ENCODE peak calls at places on chromosomes 11 and 22, in five cellular contexts. One of them, this sample, is unnamed.

GRCh38 chr11:115298613-115299012 is 205.6 kb downstream of the CADM1 start:
- DNase-seq in HCT116: no peak
- DNase-seq in cardiac muscle cell: no peak
- DNase-seq in BE2C: no peak
- DNase-seq in upper lobe of right lung: no peak
- DNase-seq in this sample: no peak

GRCh38 chr22:19429950-19430889 is 1.3 kb downstream of the HIRA start:
- DNase-seq in HCT116: no peak
- DNase-seq in cardiac muscle cell: peak; percentile 29
- DNase-seq in BE2C: peak; percentile 53
- DNase-seq in upper lobe of right lung: peak; percentile 68
- DNase-seq in this sample: no peak

GRCh38 chr11:66142370-66143263 is 72.5 kb downstream of the PACS1 start:
- DNase-seq in HCT116: peak; percentile 35
- DNase-seq in cardiac muscle cell: no peak
- DNase-seq in BE2C: no peak
- DNase-seq in upper lobe of right lung: no peak
- DNase-seq in this sample: peak; percentile 17

GRCh38 chr11:103877221-103877620 is 159.2 kb upstream of the DDI1 start:
- DNase-seq in HCT116: no peak
- DNase-seq in cardiac muscle cell: no peak
- DNase-seq in BE2C: no peak
- DNase-seq in upper lobe of right lung: no peak
- DNase-seq in this sample: no peak

GRCh38 chr22:38761202-38762162 is 5.7 kb upstream of the SUN2 start:
- DNase-seq in HCT116: no peak
- DNase-seq in cardiac muscle cell: no peak
- DNase-seq in BE2C: no peak
- DNase-seq in upper lobe of right lung: no peak
- DNase-seq in this sample: no peak

GRCh38 chr22:35564975-35565867 is 24.6 kb downstream of the RASD2 start:
- DNase-seq in HCT116: no peak
- DNase-seq in cardiac muscle cell: no peak
- DNase-seq in BE2C: no peak
- DNase-seq in upper lobe of right lung: no peak
- DNase-seq in this sample: no peak

GRCh38 chr11:70002433-70002832 is 75.7 kb upstream of the ANO1 start:
- DNase-seq in HCT116: no peak
- DNase-seq in cardiac muscle cell: no peak
- DNase-seq in BE2C: no peak
- DNase-seq in upper lobe of right lung: no peak
- DNase-seq in this sample: no peak

GRCh38 chr11:78802058-78802633 is 227.5 kb upstream of the NARS2 start:
- DNase-seq in HCT116: no peak
- DNase-seq in cardiac muscle cell: peak; percentile 76
- DNase-seq in BE2C: no peak
- DNase-seq in upper lobe of right lung: no peak
- DNase-seq in this sample: peak; percentile 83

GRCh38 chr11:65378208-65378927 is 4.1 kb downstream of the SLC25A45 start:
- DNase-seq in HCT116: no peak
- DNase-seq in cardiac muscle cell: no peak
- DNase-seq in BE2C: no peak
- DNase-seq in upper lobe of right lung: no peak
- DNase-seq in this sample: no peak

GRCh38 chr22:46233231-46233630 is 16.9 kb downstream of the CDPF1 start:
- DNase-seq in HCT116: no peak
- DNase-seq in cardiac muscle cell: no peak
- DNase-seq in BE2C: peak; percentile 80
- DNase-seq in upper lobe of right lung: no peak
- DNase-seq in this sample: no peak

GRCh38 chr11:20363500-20364411 is at the start of gene HTATIP2:
- DNase-seq in HCT116: no peak
- DNase-seq in cardiac muscle cell: peak; percentile 19
- DNase-seq in BE2C: peak; percentile 45
- DNase-seq in upper lobe of right lung: peak; percentile 89
- DNase-seq in this sample: peak; percentile 37

GRCh38 chr11:35190804-35191348 is 51.9 kb downstream of the CD44 start:
- DNase-seq in HCT116: no peak
- DNase-seq in cardiac muscle cell: no peak
- DNase-seq in BE2C: no peak
- DNase-seq in upper lobe of right lung: no peak
- DNase-seq in this sample: no peak

GRCh38 chr11:34601085-34601444 is 19.8 kb upstream of the EHF start:
- DNase-seq in HCT116: no peak
- DNase-seq in cardiac muscle cell: no peak
- DNase-seq in BE2C: no peak
- DNase-seq in upper lobe of right lung: no peak
- DNase-seq in this sample: no peak

GRCh38 chr11:14041040-14041439 is 78.5 kb downstream of the SPON1 start:
- DNase-seq in HCT116: peak; percentile 22
- DNase-seq in cardiac muscle cell: no peak
- DNase-seq in BE2C: no peak
- DNase-seq in upper lobe of right lung: no peak
- DNase-seq in this sample: no peak

GRCh38 chr22:46353483-46354105 is 18.1 kb downstream of the TRMU start:
- DNase-seq in HCT116: no peak
- DNase-seq in cardiac muscle cell: no peak
- DNase-seq in BE2C: no peak
- DNase-seq in upper lobe of right lung: peak; percentile 61
- DNase-seq in this sample: no peak

GRCh38 chr22:31489632-31490495 is at the start of gene EIF4ENIF1:
- DNase-seq in HCT116: peak; percentile 46
- DNase-seq in cardiac muscle cell: peak; percentile 88
- DNase-seq in BE2C: peak; percentile 92
- DNase-seq in upper lobe of right lung: peak; percentile 94
- DNase-seq in this sample: peak; percentile 56

GRCh38 chr11:62071408-62071807 is 52.4 kb upstream of the INCENP start:
- DNase-seq in HCT116: no peak
- DNase-seq in cardiac muscle cell: no peak
- DNase-seq in BE2C: no peak
- DNase-seq in upper lobe of right lung: no peak
- DNase-seq in this sample: peak; percentile 65

GRCh38 chr22:23253475-23254055 is 73.3 kb downstream of the BCR start:
- DNase-seq in HCT116: no peak
- DNase-seq in cardiac muscle cell: no peak
- DNase-seq in BE2C: no peak
- DNase-seq in upper lobe of right lung: no peak
- DNase-seq in this sample: no peak
- H3K4me1 ChIP-seq in HCT116: peaks cover 11% of the 10 kb centered on the region
- H3K4me1 ChIP-seq in cardiac muscle cell: peaks cover 30% of the 10 kb centered on the region
- H3K4me1 ChIP-seq in BE2C: no peaks in the 10 kb centered on the region
- H3K4me1 ChIP-seq in upper lobe of right lung: peaks cover 19% of the 10 kb centered on the region
- H3K4me1 ChIP-seq in this sample: peaks cover 20% of the 10 kb centered on the region

DNA sequence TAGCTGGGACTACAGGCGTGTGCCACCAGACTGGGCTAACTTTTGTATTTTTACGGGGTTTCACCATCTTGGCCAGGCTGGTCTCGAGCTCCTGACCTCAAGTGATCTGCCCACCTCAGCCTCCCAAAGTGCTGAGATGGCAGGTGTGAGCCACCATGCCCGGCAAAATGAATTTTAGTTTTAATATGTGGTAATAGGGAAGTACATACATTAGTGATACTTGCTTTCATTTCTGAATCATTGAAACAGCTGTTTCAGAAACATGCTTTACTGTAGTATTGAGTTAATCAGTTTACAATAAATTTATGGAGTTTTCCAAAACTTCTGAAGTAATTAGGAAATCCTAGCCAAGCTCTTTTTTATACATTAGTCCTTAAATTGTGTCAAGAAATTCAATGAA is 15.6 kb downstream of the PCF11 start:
- DNase-seq in HCT116: no peak
- DNase-seq in cardiac muscle cell: no peak
- DNase-seq in BE2C: no peak
- DNase-seq in upper lobe of right lung: no peak
- DNase-seq in this sample: no peak
- H3K4me1 ChIP-seq in HCT116: no peaks in the 10 kb centered on the region
- H3K4me1 ChIP-seq in cardiac muscle cell: peaks cover 19% of the 10 kb centered on the region
- H3K4me1 ChIP-seq in BE2C: no peaks in the 10 kb centered on the region
- H3K4me1 ChIP-seq in upper lobe of right lung: peaks cover 57% of the 10 kb centered on the region
- H3K4me1 ChIP-seq in this sample: no peaks in the 10 kb centered on the region

GRCh38 chr11:9784602-9785315 is 120.9 kb downstream of the SWAP70 start:
- DNase-seq in HCT116: no peak
- DNase-seq in cardiac muscle cell: peak; percentile 51
- DNase-seq in BE2C: no peak
- DNase-seq in upper lobe of right lung: no peak
- DNase-seq in this sample: no peak

GRCh38 chr11:9787260-9787659 is 123.4 kb downstream of the SWAP70 start:
- DNase-seq in HCT116: no peak
- DNase-seq in cardiac muscle cell: no peak
- DNase-seq in BE2C: no peak
- DNase-seq in upper lobe of right lung: no peak
- DNase-seq in this sample: no peak

GRCh38 chr11:9790703-9791102 is 126.8 kb downstream of the SWAP70 start:
- DNase-seq in HCT116: no peak
- DNase-seq in cardiac muscle cell: no peak
- DNase-seq in BE2C: no peak
- DNase-seq in upper lobe of right lung: no peak
- DNase-seq in this sample: peak; percentile 31

GRCh38 chr11:9787981-9788521 is 124.2 kb downstream of the SWAP70 start:
- DNase-seq in HCT116: no peak
- DNase-seq in cardiac muscle cell: no peak
- DNase-seq in BE2C: no peak
- DNase-seq in upper lobe of right lung: no peak
- DNase-seq in this sample: no peak

GRCh38 chr11:9789919-9790318 is 126.0 kb downstream of the SWAP70 start:
- DNase-seq in HCT116: no peak
- DNase-seq in cardiac muscle cell: no peak
- DNase-seq in BE2C: no peak
- DNase-seq in upper lobe of right lung: no peak
- DNase-seq in this sample: no peak
- H3K4me1 ChIP-seq in HCT116: no peaks in the 10 kb centered on the region
- H3K4me1 ChIP-seq in cardiac muscle cell: peaks cover 22% of the 10 kb centered on the region
- H3K4me1 ChIP-seq in BE2C: no peaks in the 10 kb centered on the region
- H3K4me1 ChIP-seq in upper lobe of right lung: no peaks in the 10 kb centered on the region
- H3K4me1 ChIP-seq in this sample: peaks cover 11% of the 10 kb centered on the region

GRCh38 chr22:40452730-40453487 is 82.5 kb downstream of the SGSM3 start:
- DNase-seq in HCT116: no peak
- DNase-seq in cardiac muscle cell: peak; percentile 9
- DNase-seq in BE2C: no peak
- DNase-seq in upper lobe of right lung: no peak
- DNase-seq in this sample: peak; percentile 83

GRCh38 chr22:40451230-40451629 is 80.8 kb downstream of the SGSM3 start:
- DNase-seq in HCT116: no peak
- DNase-seq in cardiac muscle cell: no peak
- DNase-seq in BE2C: no peak
- DNase-seq in upper lobe of right lung: no peak
- DNase-seq in this sample: no peak

GRCh38 chr22:40446203-40446602 is 75.8 kb downstream of the SGSM3 start:
- DNase-seq in HCT116: no peak
- DNase-seq in cardiac muscle cell: no peak
- DNase-seq in BE2C: no peak
- DNase-seq in upper lobe of right lung: no peak
- DNase-seq in this sample: no peak

GRCh38 chr22:40450651-40451050 is 80.3 kb downstream of the SGSM3 start:
- DNase-seq in HCT116: no peak
- DNase-seq in cardiac muscle cell: no peak
- DNase-seq in BE2C: no peak
- DNase-seq in upper lobe of right lung: no peak
- DNase-seq in this sample: no peak

DNA sequence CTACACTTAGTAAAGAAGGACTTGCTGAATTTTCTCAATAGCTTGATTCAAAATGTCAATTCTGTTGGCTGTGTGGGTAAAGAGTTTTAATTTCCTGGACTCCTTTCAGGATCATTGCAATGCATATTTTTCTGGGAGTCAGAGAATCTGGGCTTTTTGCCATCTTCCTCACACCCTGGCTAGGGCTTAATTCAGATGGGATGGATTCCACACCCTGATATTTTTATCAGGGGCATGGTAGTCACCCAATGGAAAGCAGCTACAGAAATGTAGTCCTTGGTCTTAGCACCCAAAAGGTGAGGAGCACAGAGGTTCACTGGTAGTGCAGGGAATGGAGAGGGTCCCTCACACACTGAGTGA is 79.3 kb downstream of the SGSM3 start:
- DNase-seq in HCT116: no peak
- DNase-seq in cardiac muscle cell: no peak
- DNase-seq in BE2C: no peak
- DNase-seq in upper lobe of right lung: no peak
- DNase-seq in this sample: no peak
- H3K4me1 ChIP-seq in HCT116: peaks cover 2% of the 10 kb centered on the region
- H3K4me1 ChIP-seq in cardiac muscle cell: peaks cover 21% of the 10 kb centered on the region
- H3K4me1 ChIP-seq in BE2C: peaks cover 5% of the 10 kb centered on the region
- H3K4me1 ChIP-seq in upper lobe of right lung: peaks cover 33% of the 10 kb centered on the region
- H3K4me1 ChIP-seq in this sample: peaks cover 10% of the 10 kb centered on the region